ENCODE peak calls at places on chromosomes 1 and 21, in four cellular contexts. A is T-cell, V is aorta, C is GM13976. Q is an unnamed sample.

GRCh38 chr1:58824753-58825389 is 41.0 kb upstream of the JUN start:
- DNase-seq in C (no peak), V (no peak), A (no peak), Q (no peak)

GRCh38 chr1:9057851-9058250 is 11.6 kb downstream of the SLC2A5 start:
- DNase-seq in C (no peak), V (no peak), A (no peak), Q (no peak)

GRCh38 chr1:185595835-185596667 is 138.1 kb upstream of the HMCN1 start:
- DNase-seq in V (no peak), A (peak; percentile 38), C (peak; percentile 46), Q (peak; percentile 55)

GRCh38 chr1:40575336-40575735 is 43.9 kb downstream of the ZNF684 start:
- DNase-seq in C (no peak), V (no peak), A (no peak), Q (no peak)

GRCh38 chr1:5975133-5975880 is 16.9 kb downstream of the NPHP4 start:
- DNase-seq in V (no peak), A (no peak), C (peak; percentile 58), Q (peak; percentile 92)

GRCh38 chr21:33569986-33570385 is 18.5 kb downstream of the DONSON start:
- DNase-seq in A (no peak), C (no peak), V (no peak), Q (no peak)

GRCh38 chr1:50779811-50780210 is 180.3 kb downstream of the FAF1 start:
- DNase-seq in V (no peak), A (no peak), C (no peak), Q (peak; percentile 10)

GRCh38 chr1:223141021-223141420 is 2.0 kb downstream of the TLR5 start:
- DNase-seq in A (no peak), C (no peak), V (no peak), Q (no peak)

GRCh38 chr1:18241932-18242331 is 134.3 kb downstream of the IGSF21 start:
- DNase-seq in A (no peak), C (no peak), V (no peak), Q (no peak)

GRCh38 chr1:205677152-205677551 is 3.2 kb downstream of the SLC45A3 start:
- DNase-seq in C (no peak), A (no peak), V (no peak), Q (no peak)

GRCh38 chr21:21262048-21262447 is 263.8 kb downstream of the NCAM2 start:
- DNase-seq in V (no peak), A (no peak), C (no peak), Q (no peak)

GRCh38 chr1:247638011-247638410 is 32.6 kb downstream of the OR2G3 start:
- DNase-seq in C (no peak), A (no peak), V (no peak), Q (no peak)

GRCh38 chr1:173867141-173867752 is 542 bp downstream of the GAS5 start:
- DNase-seq in C (no peak), V (peak; percentile 55), A (no peak), Q (no peak)

GRCh38 chr1:174996474-174996873 is 3.3 kb upstream of the CACYBP start:
- DNase-seq in A (no peak), V (no peak), C (no peak), Q (no peak)

Q was measured in NB4.